ENCODE peak calls at places on chromosome 7, in four cellular contexts. E, P, H and V are unnamed samples.

GRCh38 chr7:51299391-51300133 is 17.0 kb downstream of the COBL start:
- DNase-seq in H (no peak), P (no peak), E (no peak), V (no peak)

GRCh38 chr7:85851571-85852193 is 664.8 kb upstream of the SEMA3D start:
- DNase-seq in P (peak), E (no peak), H (peak), V (peak)

GRCh38 chr7:51310131-51310583 is 6.5 kb downstream of the COBL start:
- DNase-seq in H (no peak), E (no peak), P (no peak), V (no peak)

GRCh38 chr7:670501-671390 is 55.8 kb upstream of the DNAAF5 start:
- DNase-seq in P (no peak), E (peak), H (no peak), V (no peak)

GRCh38 chr7:158816995-158817394 is 12.3 kb downstream of the ESYT2 start:
- DNase-seq in H (no peak), E (peak), P (no peak), V (no peak)

GRCh38 chr7:111409714-111410422 is 152.4 kb downstream of the IMMP2L start:
- DNase-seq in P (peak), H (peak), E (no peak), V (peak)

GRCh38 chr7:877312-878232 is 1.2 kb downstream of the GET4 start:
- DNase-seq in E (peak), H (no peak), P (no peak), V (no peak)

GRCh38 chr7:73879977-73880681 is 19.2 kb downstream of the TMEM270 start:
- DNase-seq in E (no peak), P (peak), H (peak), V (no peak)

GRCh38 chr7:45196374-45196773 is 38.8 kb downstream of the RAMP3 start:
- DNase-seq in E (no peak), P (no peak), H (no peak), V (no peak)

GRCh38 chr7:143013897-143014296 is 13.0 kb downstream of the OR9A2 start:
- DNase-seq in P (peak), E (no peak), H (peak), V (peak)

GRCh38 chr7:51140203-51140938 is 176.2 kb downstream of the COBL start:
- DNase-seq in E (no peak), P (no peak), H (no peak), V (no peak)

GRCh38 chr7:2978403-2978802 is 65.3 kb downstream of the CARD11 start:
- DNase-seq in P (no peak), E (no peak), H (no peak), V (no peak)
- H3K4me3 ChIP-seq in P (no peak), E (peak), H (no peak), V (no peak)

GRCh38 chr7:123748171-123748733 is 551 bp downstream of the WASL start:
- DNase-seq in P (peak), H (peak), E (peak), V (peak)

GRCh38 chr7:123747620-123748141 is 1.1 kb downstream of the WASL start:
- DNase-seq in E (peak), P (peak), H (peak), V (peak)

GRCh38 chr7:123748734-123749536 is at the start of gene WASL:
- DNase-seq in H (peak), P (peak), E (peak), V (peak)

GRCh38 chr7:123750389-123751230 is 1.8 kb upstream of the WASL start:
- DNase-seq in E (no peak), H (no peak), P (no peak), V (no peak)

GRCh38 chr7:123749537-123749857 is 694 bp upstream of the WASL start:
- DNase-seq in P (peak), E (no peak), H (peak), V (peak)
- TF ChIP-seq CTCF in P (no peak), E (no peak), H (peak), V (no peak)

DNA sequence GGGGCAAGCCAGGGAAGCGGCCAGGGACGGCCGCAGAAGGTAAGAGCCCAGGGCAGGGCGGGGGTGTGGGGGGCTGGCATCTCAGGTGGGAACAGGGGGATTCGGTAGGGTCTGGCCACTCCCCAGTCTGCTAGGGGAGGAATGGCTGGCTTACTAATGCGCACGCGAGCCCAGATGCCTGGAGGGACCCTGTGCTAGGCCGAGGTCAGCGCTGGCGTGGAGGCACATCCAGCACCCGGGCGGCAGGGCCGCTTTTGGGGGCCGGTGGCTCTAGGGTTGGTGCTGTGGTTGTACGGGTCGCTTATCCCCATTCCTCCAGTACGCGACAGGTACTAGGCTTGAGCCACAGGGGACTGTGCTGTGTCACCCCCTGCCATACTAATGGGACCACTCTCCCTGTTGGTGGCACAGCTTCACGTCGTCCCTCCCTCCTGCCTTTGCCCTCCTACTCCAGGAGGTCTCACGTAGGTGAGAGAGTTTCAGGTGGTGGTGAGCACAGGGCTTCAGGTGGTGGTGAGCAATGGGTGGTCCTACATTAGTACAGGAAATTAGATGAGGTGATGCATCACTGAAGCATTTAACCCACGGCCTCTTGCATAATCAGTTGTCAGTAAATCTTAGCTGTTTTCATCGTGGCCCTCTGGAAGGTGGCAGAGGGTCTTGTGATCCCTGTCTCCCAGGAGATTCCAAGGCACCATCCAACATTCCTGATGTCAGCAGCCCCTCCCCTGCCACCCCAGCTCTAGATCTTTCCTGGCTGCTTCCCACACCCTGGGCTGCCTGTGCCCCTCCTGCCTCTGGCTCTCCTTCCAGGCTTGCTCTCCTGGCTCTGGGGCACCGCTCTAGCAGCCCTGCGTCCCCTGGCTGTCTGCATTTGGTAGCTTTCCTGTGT is 981 bp downstream of the AEBP1 start:
- DNase-seq in P (peak), H (peak), E (no peak), V (peak)
- H3K4me3 ChIP-seq in P (peak), H (no peak), E (peak), V (peak)

GRCh38 chr7:77436889-77437265 is 20.7 kb upstream of the GSAP start:
- DNase-seq in E (no peak), H (no peak), P (no peak), V (no peak)

GRCh38 chr7:77441046-77441445 is 24.9 kb upstream of the GSAP start:
- DNase-seq in E (no peak), P (no peak), H (no peak), V (peak)

GRCh38 chr7:77444123-77444522 is 28.0 kb upstream of the GSAP start:
- DNase-seq in H (peak), P (no peak), E (no peak), V (peak)

GRCh38 chr7:77442631-77443420 is 26.7 kb upstream of the GSAP start:
- DNase-seq in E (no peak), H (peak), P (peak), V (peak)

DNA sequence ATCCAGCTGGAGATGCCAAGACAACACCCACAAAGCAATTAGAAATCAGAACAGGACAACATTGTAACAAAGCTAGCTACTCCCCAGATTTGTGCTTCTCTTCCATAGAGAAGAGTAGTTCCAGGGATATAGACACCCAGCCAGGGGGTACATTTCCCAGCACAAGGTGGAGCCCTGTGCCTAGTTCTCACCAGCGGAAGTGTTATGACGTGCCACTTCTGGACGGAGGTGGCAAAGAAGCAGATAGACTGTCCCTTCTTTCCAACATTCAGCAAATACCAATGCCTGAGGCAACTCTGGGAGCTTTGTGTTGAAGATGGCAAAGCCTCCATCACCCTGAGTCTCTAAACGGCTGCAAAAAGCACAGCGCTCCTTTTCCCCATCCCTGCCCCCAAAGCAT is 23.4 kb upstream of the GSAP start:
- DNase-seq in P (peak), E (peak), H (no peak), V (peak)
- TF ChIP-seq CTCF in P (peak), E (no peak), H (peak), V (peak)

GRCh38 chr7:101165075-101165957 is at the start of gene VGF:
- DNase-seq in H (peak), E (peak), P (peak), V (peak)
- H3K4me3 ChIP-seq in H (peak), E (no peak), P (peak), V (no peak)

GRCh38 chr7:22499044-22499443 is 944 bp downstream of the STEAP1B start:
- DNase-seq in H (peak), P (peak), E (no peak), V (peak)
- TF ChIP-seq CTCF in H (no peak), P (no peak), E (no peak), V (no peak)

DNA sequence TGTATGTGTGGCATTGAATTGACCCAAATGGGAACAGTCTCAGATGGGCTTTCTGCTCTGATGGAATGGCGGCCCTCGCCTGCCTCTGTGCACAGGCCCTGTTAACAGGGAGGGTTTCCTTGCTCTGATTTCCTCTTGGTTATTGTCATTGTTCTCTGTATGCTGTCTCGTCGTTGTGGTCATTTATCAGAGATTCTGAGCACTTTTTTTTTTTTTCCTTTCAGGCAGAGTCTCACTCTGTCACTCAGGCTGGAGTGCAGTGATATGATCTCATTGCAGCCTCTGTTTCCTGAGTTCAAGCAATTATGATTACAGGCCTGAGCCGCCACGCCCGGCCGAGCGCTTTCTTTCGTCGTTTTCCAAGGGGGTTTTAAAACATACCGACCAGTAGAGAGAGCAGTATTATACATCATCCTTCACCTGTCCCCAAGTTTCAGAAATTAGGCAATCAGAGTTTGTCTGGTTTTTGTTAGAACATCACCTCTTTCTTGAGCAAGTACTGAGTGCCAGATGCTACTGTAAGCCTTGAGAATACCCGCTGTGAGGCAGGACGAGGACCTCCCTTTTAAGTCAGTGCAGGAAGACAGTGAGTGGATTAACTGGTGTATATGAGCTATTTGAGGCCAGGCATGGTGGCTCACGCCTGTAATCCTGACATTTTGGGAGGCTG is 6.5 kb downstream of the CHST12 start:
- DNase-seq in E (no peak), P (no peak), H (no peak), V (no peak)
- H3K4me3 ChIP-seq in E (no peak), P (no peak), H (no peak), V (no peak)

GRCh38 chr7:7884855-7885254 is 83.7 kb upstream of the GLCCI1 start:
- DNase-seq in P (peak), E (no peak), H (peak), V (peak)
- TF ChIP-seq CTCF in P (no peak), E (no peak), H (no peak), V (no peak)